ENCODE peak calls at places on chromosome 13, in five cellular contexts. R is endodermal cell, D is colonic mucosa, Z is HCT116, C is dorsolateral prefrontal cortex. M is an unnamed sample. For H3K27me3, the result is how much of the 10 kb centered on the place peaks cover.

GRCh38 chr13:71056581-71056980 is 810.4 kb downstream of the DACH1 start:
- DNase-seq in R (peak), D (no peak), Z (no peak), C (no peak), M (no peak)

GRCh38 chr13:21744149-21744548 is 73.3 kb downstream of the FGF9 start:
- DNase-seq in R (no peak), D (no peak), Z (no peak), C (no peak), M (no peak)

GRCh38 chr13:110361365-110361911 is 54.4 kb downstream of the COL4A2 start:
- DNase-seq in R (no peak), D (no peak), Z (no peak), C (no peak), M (no peak)

GRCh38 chr13:23570931-23571330 is 719 bp downstream of the TNFRSF19 start:
- DNase-seq in R (no peak), D (no peak), Z (no peak), C (no peak), M (no peak)

GRCh38 chr13:75687145-75687763 is 51.1 kb downstream of the LMO7 start:
- DNase-seq in R (no peak), D (no peak), Z (peak), C (no peak), M (no peak)

GRCh38 chr13:94608586-94608985 is 6.9 kb downstream of the GPR180 start:
- DNase-seq in R (no peak), D (no peak), Z (no peak), C (no peak), M (no peak)

GRCh38 chr13:100710176-100710575 is 35.6 kb upstream of the TMTC4 start:
- DNase-seq in R (no peak), D (no peak), Z (no peak), C (no peak), M (peak)

GRCh38 chr13:27367570-27367969 is 56.8 kb upstream of the GTF3A start:
- DNase-seq in R (no peak), D (no peak), Z (no peak), C (no peak), M (no peak)

GRCh38 chr13:38821753-38822551 is 135.1 kb downstream of the FREM2 start:
- DNase-seq in R (no peak), D (no peak), Z (no peak), C (peak), M (no peak)

GRCh38 chr13:33787051-33787591 is 30.8 kb upstream of the RFC3 start:
- DNase-seq in R (no peak), D (no peak), Z (no peak), C (no peak), M (no peak)

GRCh38 chr13:66618702-66619101 is 611.4 kb downstream of the PCDH9 start:
- DNase-seq in R (no peak), D (no peak), Z (peak), C (no peak), M (no peak)

GRCh38 chr13:103288114-103288513 is 221.9 kb upstream of the SLC10A2 start:
- DNase-seq in R (no peak), D (no peak), Z (no peak), C (no peak), M (no peak)

GRCh38 chr13:99347911-99348451 is 40.8 kb upstream of the GPR183 start:
- DNase-seq in R (no peak), D (no peak), Z (no peak), C (peak), M (no peak)

GRCh38 chr13:42740753-42741152 is 40.6 kb upstream of the FAM216B start:
- DNase-seq in R (no peak), D (peak), Z (peak), C (peak), M (peak)

GRCh38 chr13:50936681-50937080 is 27.1 kb downstream of the RNASEH2B start:
- DNase-seq in R (no peak), D (no peak), Z (no peak), C (no peak), M (no peak)

GRCh38 chr13:93280688-93281087 is 54.1 kb downstream of the GPC6 start:
- DNase-seq in R (no peak), D (no peak), Z (no peak), C (no peak), M (no peak)

GRCh38 chr13:97367427-97367826 is 66.5 kb upstream of the RAP2A start:
- DNase-seq in R (peak), D (no peak), Z (no peak), C (no peak), M (peak)

GRCh38 chr13:70729369-70729768 is 621.1 kb upstream of the KLHL1 start:
- DNase-seq in R (no peak), D (no peak), Z (no peak), C (no peak), M (no peak)

GRCh38 chr13:110965038-110965754 is 50.3 kb upstream of the ANKRD10 start:
- DNase-seq in R (no peak), D (no peak), Z (peak), C (no peak), M (peak)

GRCh38 chr13:98508280-98509074 is 68.4 kb downstream of the STK24 start:
- DNase-seq in R (no peak), D (no peak), Z (peak), C (no peak), M (peak)

GRCh38 chr13:54210397-54211050 is 1181.9 kb downstream of the OLFM4 start:
- DNase-seq in R (no peak), D (no peak), Z (no peak), C (no peak), M (peak)

GRCh38 chr13:50453238-50453637 is 390.3 kb downstream of the DLEU7 start:
- DNase-seq in R (no peak), D (no peak), Z (no peak), C (no peak), M (no peak)

GRCh38 chr13:99322297-99323103 is 15.3 kb upstream of the GPR183 start:
- DNase-seq in R (no peak), D (no peak), Z (no peak), C (no peak), M (no peak)

GRCh38 chr13:79566118-79566517 is 85.2 kb downstream of the NDFIP2 start:
- DNase-seq in R (no peak), D (no peak), Z (no peak), C (no peak), M (no peak)

GRCh38 chr13:40271931-40272775 is 394.3 kb downstream of the FOXO1 start:
- DNase-seq in R (peak), D (peak), Z (no peak), C (peak), M (no peak)

GRCh38 chr13:71703145-71703544 is 163.9 kb downstream of the DACH1 start:
- DNase-seq in R (no peak), D (no peak), Z (no peak), C (no peak), M (no peak)

GRCh38 chr13:111383591-111384440 is 63.4 kb downstream of the TEX29 start:
- DNase-seq in R (peak), D (no peak), Z (no peak), C (peak), M (no peak)

GRCh38 chr13:102584423-102584822 is 12.4 kb upstream of the TPP2 start:
- DNase-seq in R (no peak), D (no peak), Z (no peak), C (no peak), M (no peak)

GRCh38 chr13:64529874-64530485 is 2700.2 kb downstream of the PCDH9 start:
- DNase-seq in R (peak), D (no peak), Z (peak), C (no peak), M (no peak)

GRCh38 chr13:91056746-91057145 is 290.7 kb upstream of the MIR17HG start:
- DNase-seq in R (no peak), D (no peak), Z (no peak), C (no peak), M (no peak)

GRCh38 chr13:102774210-102774560 is 599 bp upstream of the TEX30 start:
- DNase-seq in R (no peak), D (no peak), Z (no peak), C (peak), M (no peak)

GRCh38 chr13:39100996-39101751 is 62.9 kb downstream of the NHLRC3 start:
- DNase-seq in R (no peak), D (no peak), Z (no peak), C (no peak), M (no peak)

GRCh38 chr13:108190897-108191296 is 24.4 kb downstream of the LIG4 start:
- DNase-seq in R (no peak), D (no peak), Z (no peak), C (no peak), M (no peak)

GRCh38 chr13:28000567-28000966 is 12.1 kb upstream of the URAD start:
- DNase-seq in R (peak), D (no peak), Z (no peak), C (no peak), M (no peak)

GRCh38 chr13:29924482-29924884 is 74.1 kb upstream of the UBL3 start:
- DNase-seq in R (no peak), D (no peak), Z (no peak), C (no peak), M (peak)
- H3K4me3 ChIP-seq in R (no peak), D (no peak), Z (no peak), C (no peak), M (no peak)

DNA sequence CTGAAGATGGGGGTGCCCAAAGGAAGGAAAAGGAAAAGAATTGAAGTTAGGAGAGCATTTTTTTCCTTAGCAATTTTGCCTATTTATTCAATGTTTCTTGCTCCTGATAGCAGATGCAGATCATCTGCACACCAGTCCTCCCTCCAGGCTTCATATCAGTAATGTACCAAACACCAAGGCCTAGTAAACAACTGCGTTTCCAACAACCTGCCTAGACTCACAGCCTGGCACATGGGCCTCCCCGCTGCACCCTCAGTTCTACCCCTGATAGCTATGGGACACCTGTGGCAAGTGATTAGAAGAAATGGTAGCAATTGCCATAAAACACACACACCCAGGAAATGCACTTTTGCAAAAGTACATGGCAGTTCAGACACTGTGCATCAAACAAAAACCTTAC is 30.4 kb upstream of the HMGB1 start:
- DNase-seq in R (no peak), D (no peak), Z (no peak), C (no peak), M (no peak)
- TF ChIP-seq CTCF in R (no peak), D (no peak), Z (no peak), C (no peak), M (no peak)

GRCh38 chr13:41651413-41652068 is 194.2 kb downstream of the RGCC start:
- DNase-seq in R (no peak), D (no peak), Z (no peak), C (no peak), M (no peak)
- H3K27me3 ChIP-seq in R (under half), D (under half), Z (under half), C (under half), M (under half)

DNA sequence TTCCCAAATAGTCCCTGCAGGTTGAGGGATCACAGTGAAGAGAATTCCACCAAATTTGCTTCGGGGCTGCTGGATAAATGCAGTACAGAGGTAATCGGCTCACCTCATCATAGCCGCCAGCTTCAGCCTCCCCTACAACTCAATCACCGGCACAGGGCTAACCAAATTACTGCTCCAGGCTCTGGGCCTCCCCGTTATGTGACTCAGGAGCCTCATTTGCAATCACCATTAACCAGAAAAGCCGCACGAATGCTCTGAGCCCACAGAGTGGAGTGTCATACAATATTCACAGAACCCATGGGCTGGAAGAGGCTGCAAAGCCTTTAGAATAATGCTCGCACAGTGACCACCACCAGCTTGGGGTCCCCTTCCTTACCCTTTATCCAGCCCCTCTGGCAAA is 4.9 kb downstream of the SIAH3 start:
- DNase-seq in R (no peak), D (no peak), Z (no peak), C (no peak), M (no peak)
- H3K4me3 ChIP-seq in R (no peak), D (no peak), Z (no peak), C (no peak), M (no peak)

GRCh38 chr13:114110091-114110829 is 22.2 kb downstream of the RASA3 start:
- DNase-seq in R (peak), D (no peak), Z (no peak), C (peak), M (no peak)
- TF ChIP-seq CTCF in R (peak), D (no peak), Z (no peak), C (no peak), M (peak)

M was measured in kidney epithelial cell.